ENCODE peak calls at places on chromosome 2, in nine cellular contexts. Y, J, W, U, M, A, R, E and O are unnamed samples.

GRCh38 chr2:174059178-174059874 is 94.2 kb upstream of the SP3 start:
- DNase-seq in Y (peak; percentile 78), J (peak; percentile 78), W (peak; percentile 77), U (no peak), M (no peak), A (no peak), R (no peak), E (no peak), O (no peak)

GRCh38 chr2:174023591-174024523 is 58.7 kb upstream of the SP3 start:
- DNase-seq in Y (peak; percentile 72), J (peak; percentile 20), W (peak; percentile 98), U (peak; percentile 33), M (peak; percentile 22), A (no peak), R (peak; percentile 35), E (no peak), O (no peak)

GRCh38 chr2:33412920-33413319 is 63.5 kb upstream of the RASGRP3 start:
- DNase-seq in Y (peak; percentile 70), J (peak; percentile 13), W (peak; percentile 71), U (no peak), M (no peak), A (no peak), R (no peak), E (no peak), O (no peak)

GRCh38 chr2:199509401-199509800 is 51.7 kb upstream of the SATB2 start:
- DNase-seq in Y (no peak), J (no peak), W (no peak), U (no peak), M (no peak), A (no peak), R (no peak), E (no peak), O (no peak)

GRCh38 chr2:71505086-71505769 is 51.9 kb downstream of the DYSF start:
- DNase-seq in Y (no peak), J (no peak), W (no peak), U (no peak), M (peak; percentile 31), A (no peak), R (no peak), E (no peak), O (no peak)

GRCh38 chr2:95049088-95049955 is 23.8 kb downstream of the MAL start:
- DNase-seq in Y (no peak), J (no peak), W (no peak), U (no peak), M (no peak), A (no peak), R (no peak), E (no peak), O (no peak)

GRCh38 chr2:179711375-179711774 is 150.0 kb downstream of the ZNF385B start:
- DNase-seq in Y (no peak), J (no peak), W (no peak), U (no peak), M (no peak), A (no peak), R (no peak), E (no peak), O (no peak)

GRCh38 chr2:45009928-45010705 is 865 bp upstream of the SIX2 start:
- DNase-seq in Y (peak; percentile 74), J (no peak), W (peak; percentile 83), U (peak; percentile 37), M (peak; percentile 73), A (no peak), R (no peak), E (no peak), O (no peak)

GRCh38 chr2:47908682-47909081 is 2.4 kb upstream of the FBXO11 start:
- DNase-seq in Y (no peak), J (no peak), W (no peak), U (no peak), M (no peak), A (no peak), R (no peak), E (no peak), O (no peak)

GRCh38 chr2:41933035-41933429 is 114.8 kb upstream of the PKDCC start:
- DNase-seq in Y (no peak), J (no peak), W (no peak), U (no peak), M (no peak), A (no peak), R (no peak), E (no peak), O (no peak)

GRCh38 chr2:204900910-204901309 is 355.6 kb downstream of the PARD3B start:
- DNase-seq in Y (peak; percentile 23), J (no peak), W (peak; percentile 8), U (no peak), M (peak; percentile 70), A (no peak), R (no peak), E (no peak), O (peak; percentile 80)

GRCh38 chr2:130852521-130853115 is 15.9 kb downstream of the ARHGEF4 start:
- DNase-seq in Y (no peak), J (no peak), W (no peak), U (no peak), M (no peak), A (no peak), R (no peak), E (no peak), O (no peak)

GRCh38 chr2:105873721-105874120 is 129.0 kb downstream of the NCK2 start:
- DNase-seq in Y (peak; percentile 81), J (no peak), W (peak; percentile 73), U (no peak), M (no peak), A (no peak), R (peak; percentile 55), E (no peak), O (peak; percentile 24)

GRCh38 chr2:179222076-179222475 is 42.6 kb downstream of the SESTD1 start:
- DNase-seq in Y (peak; percentile 9), J (no peak), W (peak; percentile 8), U (no peak), M (no peak), A (no peak), R (no peak), E (no peak), O (no peak)

GRCh38 chr2:74532222-74532621 is 2.5 kb downstream of the HTRA2 start:
- DNase-seq in Y (peak; percentile 63), J (peak; percentile 64), W (peak; percentile 72), U (no peak), M (no peak), A (no peak), R (peak; percentile 76), E (peak; percentile 61), O (no peak)

GRCh38 chr2:28462122-28462521 is 33.7 kb upstream of the PLB1 start:
- DNase-seq in Y (no peak), J (no peak), W (no peak), U (no peak), M (no peak), A (no peak), R (no peak), E (no peak), O (no peak)

GRCh38 chr2:148607553-148607952 is 37.0 kb upstream of the EPC2 start:
- DNase-seq in Y (peak; percentile 43), J (no peak), W (no peak), U (no peak), M (no peak), A (no peak), R (no peak), E (no peak), O (peak; percentile 47)

GRCh38 chr2:197869501-197870111 is 65.2 kb downstream of the PLCL1 start:
- DNase-seq in Y (no peak), J (peak; percentile 40), W (peak; percentile 36), U (no peak), M (no peak), A (no peak), R (peak; percentile 96), E (no peak), O (no peak)

GRCh38 chr2:168780671-168781071 is 21.8 kb upstream of the NOSTRIN start:
- DNase-seq in Y (no peak), J (no peak), W (peak; percentile 10), U (no peak), M (no peak), A (no peak), R (no peak), E (no peak), O (no peak)

GRCh38 chr2:43266692-43267091 is 40.3 kb upstream of the ZFP36L2 start:
- DNase-seq in Y (no peak), J (no peak), W (peak; percentile 15), U (no peak), M (peak; percentile 33), A (no peak), R (no peak), E (no peak), O (no peak)

GRCh38 chr2:186459009-186459408 is 27.1 kb upstream of the ZC3H15 start:
- DNase-seq in Y (peak; percentile 24), J (no peak), W (peak; percentile 50), U (no peak), M (no peak), A (no peak), R (no peak), E (peak; percentile 29), O (no peak)

GRCh38 chr2:7900593-7900992 is 781.3 kb upstream of the ID2 start:
- DNase-seq in Y (no peak), J (peak; percentile 50), W (peak; percentile 15), U (no peak), M (peak; percentile 65), A (no peak), R (no peak), E (no peak), O (no peak)

GRCh38 chr2:48120759-48121242 is 214.5 kb upstream of the FBXO11 start:
- DNase-seq in Y (peak; percentile 50), J (peak; percentile 96), W (no peak), U (no peak), M (no peak), A (no peak), R (peak; percentile 86), E (no peak), O (no peak)

GRCh38 chr2:184814428-184814827 is 216.1 kb downstream of the ZNF804A start:
- DNase-seq in Y (no peak), J (no peak), W (no peak), U (no peak), M (no peak), A (no peak), R (no peak), E (no peak), O (no peak)

GRCh38 chr2:176637497-176638166 is 368.4 kb downstream of the MTX2 start:
- DNase-seq in Y (peak; percentile 68), J (no peak), W (peak; percentile 86), U (no peak), M (peak; percentile 14), A (no peak), R (no peak), E (no peak), O (peak; percentile 27)

GRCh38 chr2:8169443-8169842 is 512.4 kb upstream of the ID2 start:
- DNase-seq in Y (no peak), J (no peak), W (peak; percentile 99), U (no peak), M (no peak), A (no peak), R (no peak), E (no peak), O (no peak)

GRCh38 chr2:168025487-168026203 is 221.8 kb downstream of the STK39 start:
- DNase-seq in Y (peak; percentile 7), J (no peak), W (no peak), U (no peak), M (no peak), A (no peak), R (no peak), E (no peak), O (no peak)

GRCh38 chr2:9423922-9424272 is 443 bp downstream of the CPSF3 start:
- DNase-seq in Y (peak; percentile 25), J (peak; percentile 10), W (peak; percentile 70), U (no peak), M (no peak), A (no peak), R (peak; percentile 68), E (peak; percentile 61), O (no peak)

GRCh38 chr2:122908134-122908533 is 1117.0 kb upstream of the CNTNAP5 start:
- DNase-seq in Y (no peak), J (no peak), W (no peak), U (no peak), M (no peak), A (no peak), R (no peak), E (no peak), O (no peak)

GRCh38 chr2:224309216-224309615 is 92.7 kb downstream of the FAM124B start:
- DNase-seq in Y (peak; percentile 6), J (no peak), W (peak; percentile 37), U (no peak), M (no peak), A (no peak), R (no peak), E (no peak), O (no peak)

GRCh38 chr2:239715202-239715601 is 309.9 kb downstream of the NDUFA10 start:
- DNase-seq in Y (no peak), J (no peak), W (no peak), U (no peak), M (no peak), A (no peak), R (no peak), E (no peak), O (no peak)